ENCODE peak calls at places on chromosome 6, in nine cellular contexts. V is esophagus squamous epithelium; C is stimulated activated CD8-positive, alpha-beta memory T cell treated with anti-CD3 and anti-CD28 coated beads, Interleukin-2, amount 100 ng/mL, for 1 hour; G is EL; B is activated CD4-positive, alpha-beta T cell treated with anti-CD3 and anti-CD28 coated beads, Interleukin-2, amount 10 ng/mL, durations not matched to agents 7 days and 5 days; H is tibial artery; S is left ventricle myocardium inferior; M is T-helper 1 cell; U is PC-9. Z is an unnamed sample.
A peak's percentile ranks its signal among the peaks of the same experiment; 100 is the strongest.

GRCh38 chr6:3480009-3480408 is 23.2 kb upstream of the SLC22A23 start:
- DNase-seq in V (no peak), C (no peak), G (no peak), B (no peak), H (no peak), S (no peak), M (no peak), U (no peak), Z (no peak)

GRCh38 chr6:46491201-46491788 is at the start of gene RCAN2:
- DNase-seq in V (no peak), C (no peak), G (peak; percentile 61), B (no peak), H (peak; percentile 66), S (peak; percentile 77), M (no peak), U (peak; percentile 58), Z (peak; percentile 85)

GRCh38 chr6:106254636-106255035 is 70.9 kb downstream of the ATG5 start:
- DNase-seq in V (no peak), C (no peak), G (peak; percentile 72), B (no peak), H (no peak), S (no peak), M (no peak), U (no peak), Z (no peak)

GRCh38 chr6:79048611-79049010 is 29.4 kb downstream of the PHIP start:
- DNase-seq in V (no peak), C (no peak), G (peak; percentile 32), B (peak; percentile 10), H (no peak), S (no peak), M (no peak), U (no peak), Z (no peak)

GRCh38 chr6:121670511-121670910 is 235.1 kb downstream of the GJA1 start:
- DNase-seq in V (no peak), C (no peak), G (peak; percentile 35), B (no peak), H (no peak), S (no peak), M (no peak), U (no peak), Z (no peak)

GRCh38 chr6:82365011-82365751 is 1.6 kb downstream of the TPBG start:
- DNase-seq in V (no peak), C (no peak), G (peak; percentile 51), B (no peak), H (no peak), S (no peak), M (no peak), U (peak; percentile 60), Z (peak; percentile 71)

GRCh38 chr6:107616776-107617175 is 126.9 kb downstream of the SOBP start:
- DNase-seq in V (no peak), C (no peak), G (no peak), B (no peak), H (no peak), S (no peak), M (no peak), U (no peak), Z (no peak)

GRCh38 chr6:37050854-37051137 is 45.3 kb downstream of the FGD2 start:
- DNase-seq in V (no peak), C (no peak), G (no peak), B (no peak), H (no peak), S (no peak), M (no peak), U (no peak), Z (no peak)

GRCh38 chr6:146598785-146599405 is at the start of gene ADGB:
- DNase-seq in V (no peak), C (no peak), G (peak; percentile 70), B (no peak), H (peak; percentile 37), S (peak; percentile 64), M (no peak), U (peak; percentile 38), Z (peak; percentile 86)

GRCh38 chr6:161257778-161258457 is 15.9 kb downstream of the AGPAT4 start:
- DNase-seq in V (no peak), C (no peak), G (peak; percentile 93), B (no peak), H (peak; percentile 40), S (no peak), M (no peak), U (no peak), Z (no peak)

GRCh38 chr6:142138876-142139275 is 6.2 kb downstream of the GJE1 start:
- DNase-seq in V (no peak), C (no peak), G (no peak), B (no peak), H (no peak), S (no peak), M (no peak), U (no peak), Z (no peak)

GRCh38 chr6:116876635-116877611 is at the start of gene RFX6:
- DNase-seq in V (no peak), C (no peak), G (no peak), B (no peak), H (no peak), S (no peak), M (no peak), U (peak; percentile 44), Z (peak; percentile 56)

GRCh38 chr6:131761061-131761761 is 46.6 kb upstream of the ENPP1 start:
- DNase-seq in V (no peak), C (no peak), G (peak; percentile 69), B (no peak), H (no peak), S (no peak), M (no peak), U (no peak), Z (no peak)